ENCODE peak calls at places on chromosome 6, in six cellular contexts. One of them, this sample, is unnamed.

GRCh38 chr6:124164363-124164762 is 360.7 kb downstream of the NKAIN2 start:
- DNase-seq in HepG2: no peak
- DNase-seq in WTC11: no peak
- DNase-seq in K562: no peak
- DNase-seq in HCT116: no peak
- DNase-seq in H1: no peak
- DNase-seq in this sample: no peak

GRCh38 chr6:88538130-88538706 is 372.1 kb upstream of the CNR1 start:
- DNase-seq in HepG2: no peak
- DNase-seq in WTC11: peak; percentile 70
- DNase-seq in K562: no peak
- DNase-seq in HCT116: no peak
- DNase-seq in H1: peak; percentile 81
- DNase-seq in this sample: no peak

GRCh38 chr6:131946992-131947955 is 3.9 kb downstream of the CCN2 start:
- DNase-seq in HepG2: peak; percentile 60
- DNase-seq in WTC11: no peak
- DNase-seq in K562: no peak
- DNase-seq in HCT116: no peak
- DNase-seq in H1: no peak
- DNase-seq in this sample: no peak

GRCh38 chr6:122641818-122642217 is 31.6 kb downstream of the PKIB start:
- DNase-seq in HepG2: no peak
- DNase-seq in WTC11: no peak
- DNase-seq in K562: no peak
- DNase-seq in HCT116: no peak
- DNase-seq in H1: no peak
- DNase-seq in this sample: no peak

GRCh38 chr6:165448210-165448609 is 138.8 kb upstream of the C6orf118 start:
- DNase-seq in HepG2: no peak
- DNase-seq in WTC11: peak; percentile 33
- DNase-seq in K562: no peak
- DNase-seq in HCT116: no peak
- DNase-seq in H1: no peak
- DNase-seq in this sample: no peak

GRCh38 chr6:13655700-13656099 is 40.6 kb downstream of the NOL7 start:
- DNase-seq in HepG2: no peak
- DNase-seq in WTC11: no peak
- DNase-seq in K562: no peak
- DNase-seq in HCT116: no peak
- DNase-seq in H1: no peak
- DNase-seq in this sample: no peak

GRCh38 chr6:40044196-40044595 is 109.9 kb upstream of the MOCS1 start:
- DNase-seq in HepG2: no peak
- DNase-seq in WTC11: no peak
- DNase-seq in K562: no peak
- DNase-seq in HCT116: no peak
- DNase-seq in H1: no peak
- DNase-seq in this sample: no peak

GRCh38 chr6:142378138-142378875 is 76.5 kb downstream of the ADGRG6 start:
- DNase-seq in HepG2: peak; percentile 87
- DNase-seq in WTC11: no peak
- DNase-seq in K562: no peak
- DNase-seq in HCT116: peak; percentile 53
- DNase-seq in H1: no peak
- DNase-seq in this sample: no peak

GRCh38 chr6:110946498-110946897 is 12.0 kb upstream of the GTF3C6 start:
- DNase-seq in HepG2: no peak
- DNase-seq in WTC11: no peak
- DNase-seq in K562: no peak
- DNase-seq in HCT116: no peak
- DNase-seq in H1: no peak
- DNase-seq in this sample: no peak

GRCh38 chr6:148389086-148389485 is 46.4 kb downstream of the SASH1 start:
- DNase-seq in HepG2: no peak
- DNase-seq in WTC11: no peak
- DNase-seq in K562: no peak
- DNase-seq in HCT116: no peak
- DNase-seq in H1: no peak
- DNase-seq in this sample: no peak

GRCh38 chr6:53793318-53793975 is 1.4 kb upstream of the LRRC1 start:
- DNase-seq in HepG2: peak; percentile 96
- DNase-seq in WTC11: peak; percentile 38
- DNase-seq in K562: no peak
- DNase-seq in HCT116: peak; percentile 68
- DNase-seq in H1: peak; percentile 54
- DNase-seq in this sample: no peak

GRCh38 chr6:107488875-107489635 is 862 bp upstream of the SOBP start:
- DNase-seq in HepG2: peak; percentile 44
- DNase-seq in WTC11: peak; percentile 78
- DNase-seq in K562: peak; percentile 31
- DNase-seq in HCT116: no peak
- DNase-seq in H1: peak; percentile 85
- DNase-seq in this sample: no peak

GRCh38 chr6:109867009-109867969 is 110.8 kb upstream of the GPR6 start:
- DNase-seq in HepG2: no peak
- DNase-seq in WTC11: no peak
- DNase-seq in K562: no peak
- DNase-seq in HCT116: no peak
- DNase-seq in H1: no peak
- DNase-seq in this sample: no peak

GRCh38 chr6:56856036-56856580 is 98.8 kb upstream of the BEND6 start:
- DNase-seq in HepG2: no peak
- DNase-seq in WTC11: no peak
- DNase-seq in K562: no peak
- DNase-seq in HCT116: no peak
- DNase-seq in H1: no peak
- DNase-seq in this sample: no peak

GRCh38 chr6:161374971-161375873 is 101.4 kb upstream of the AGPAT4 start:
- DNase-seq in HepG2: peak; percentile 9
- DNase-seq in WTC11: peak; percentile 57
- DNase-seq in K562: peak; percentile 76
- DNase-seq in HCT116: no peak
- DNase-seq in H1: no peak
- DNase-seq in this sample: no peak

GRCh38 chr6:26284537-26285142 is 80.4 kb upstream of the BTN3A2 start:
- DNase-seq in HepG2: no peak
- DNase-seq in WTC11: peak; percentile 42
- DNase-seq in K562: no peak
- DNase-seq in HCT116: no peak
- DNase-seq in H1: peak; percentile 59
- DNase-seq in this sample: peak; percentile 47

GRCh38 chr6:149079911-149080501 is 237.5 kb upstream of the TAB2 start:
- DNase-seq in HepG2: no peak
- DNase-seq in WTC11: no peak
- DNase-seq in K562: no peak
- DNase-seq in HCT116: no peak
- DNase-seq in H1: no peak
- DNase-seq in this sample: no peak

GRCh38 chr6:63807056-63807455 is 171.5 kb downstream of the PHF3 start:
- DNase-seq in HepG2: no peak
- DNase-seq in WTC11: no peak
- DNase-seq in K562: no peak
- DNase-seq in HCT116: no peak
- DNase-seq in H1: no peak
- DNase-seq in this sample: no peak

GRCh38 chr6:13766201-13766634 is 48.1 kb downstream of the MCUR1 start:
- DNase-seq in HepG2: no peak
- DNase-seq in WTC11: no peak
- DNase-seq in K562: peak; percentile 29
- DNase-seq in HCT116: peak; percentile 29
- DNase-seq in H1: no peak
- DNase-seq in this sample: no peak

GRCh38 chr6:15663057-15663638 is 320 bp upstream of the DTNBP1 start:
- DNase-seq in HepG2: no peak
- DNase-seq in WTC11: no peak
- DNase-seq in K562: no peak
- DNase-seq in HCT116: peak; percentile 34
- DNase-seq in H1: no peak
- DNase-seq in this sample: peak; percentile 34

GRCh38 chr6:35048631-35049083 is 92.5 kb downstream of the TCP11 start:
- DNase-seq in HepG2: no peak
- DNase-seq in WTC11: peak; percentile 42
- DNase-seq in K562: no peak
- DNase-seq in HCT116: no peak
- DNase-seq in H1: no peak
- DNase-seq in this sample: no peak

GRCh38 chr6:137806914-137807682 is 60.0 kb upstream of the TNFAIP3 start:
- DNase-seq in HepG2: no peak
- DNase-seq in WTC11: no peak
- DNase-seq in K562: no peak
- DNase-seq in HCT116: no peak
- DNase-seq in H1: no peak
- DNase-seq in this sample: no peak

GRCh38 chr6:82298012-82298411 is 50.5 kb upstream of the IBTK start:
- DNase-seq in HepG2: no peak
- DNase-seq in WTC11: no peak
- DNase-seq in K562: no peak
- DNase-seq in HCT116: peak; percentile 39
- DNase-seq in H1: no peak
- DNase-seq in this sample: no peak

GRCh38 chr6:41442800-41443501 is 103.2 kb upstream of the FOXP4 start:
- DNase-seq in HepG2: no peak
- DNase-seq in WTC11: peak; percentile 86
- DNase-seq in K562: peak; percentile 81
- DNase-seq in HCT116: no peak
- DNase-seq in H1: peak; percentile 93
- DNase-seq in this sample: no peak

GRCh38 chr6:14361956-14362587 is 244.5 kb downstream of the CD83 start:
- DNase-seq in HepG2: no peak
- DNase-seq in WTC11: no peak
- DNase-seq in K562: no peak
- DNase-seq in HCT116: no peak
- DNase-seq in H1: no peak
- DNase-seq in this sample: no peak

GRCh38 chr6:169723991-169724553 is at the start of gene PHF10:
- DNase-seq in HepG2: no peak
- DNase-seq in WTC11: peak; percentile 60
- DNase-seq in K562: peak; percentile 88
- DNase-seq in HCT116: no peak
- DNase-seq in H1: no peak
- DNase-seq in this sample: no peak

GRCh38 chr6:43575105-43575771 is 600 bp downstream of the XPO5 start:
- DNase-seq in HepG2: peak; percentile 40
- DNase-seq in WTC11: peak; percentile 40
- DNase-seq in K562: peak; percentile 88
- DNase-seq in HCT116: no peak
- DNase-seq in H1: no peak
- DNase-seq in this sample: no peak
- TF ChIP-seq ATF3 in HepG2: no peak
- TF ChIP-seq ATF3 in WTC11: no peak
- TF ChIP-seq ATF3 in K562: no peak
- TF ChIP-seq ATF3 in HCT116: no peak
- TF ChIP-seq ATF3 in H1: no peak
- TF ChIP-seq ATF3 in this sample: no peak

DNA sequence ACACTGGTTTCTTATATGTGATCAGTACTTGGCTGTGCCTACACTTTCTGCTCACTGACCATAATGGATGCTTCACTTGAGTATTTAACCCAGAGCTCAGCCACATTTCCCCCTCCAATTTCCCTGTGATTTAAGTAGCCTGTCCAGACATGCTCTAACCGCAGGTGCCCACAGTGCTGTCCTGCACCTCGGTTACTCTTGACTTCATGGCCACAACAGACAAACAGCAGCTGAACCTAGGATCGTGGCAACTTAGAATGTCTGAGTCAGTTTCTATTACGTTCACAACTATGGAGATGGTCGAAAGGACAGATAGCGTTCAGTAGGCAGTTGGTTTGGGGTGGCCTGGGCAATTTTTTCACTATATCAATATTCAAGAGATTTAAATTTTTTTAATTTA is 306.9 kb upstream of the SGK1 start:
- DNase-seq in HepG2: no peak
- DNase-seq in WTC11: no peak
- DNase-seq in K562: no peak
- DNase-seq in HCT116: no peak
- DNase-seq in H1: no peak
- DNase-seq in this sample: no peak
- TF ChIP-seq ATF3 in HepG2: no peak
- TF ChIP-seq ATF3 in WTC11: no peak
- TF ChIP-seq ATF3 in K562: no peak
- TF ChIP-seq ATF3 in HCT116: no peak
- TF ChIP-seq ATF3 in H1: no peak
- TF ChIP-seq ATF3 in this sample: no peak

GRCh38 chr6:130947464-130947863 is 115.6 kb downstream of the EPB41L2 start:
- DNase-seq in HepG2: peak; percentile 51
- DNase-seq in WTC11: no peak
- DNase-seq in K562: no peak
- DNase-seq in HCT116: no peak
- DNase-seq in H1: no peak
- DNase-seq in this sample: no peak

GRCh38 chr6:130946076-130946475 is 117.0 kb downstream of the EPB41L2 start:
- DNase-seq in HepG2: no peak
- DNase-seq in WTC11: no peak
- DNase-seq in K562: no peak
- DNase-seq in HCT116: no peak
- DNase-seq in H1: no peak
- DNase-seq in this sample: no peak

GRCh38 chr6:130943738-130944137 is 116.5 kb downstream of the SMLR1 start:
- DNase-seq in HepG2: peak; percentile 88
- DNase-seq in WTC11: no peak
- DNase-seq in K562: no peak
- DNase-seq in HCT116: no peak
- DNase-seq in H1: no peak
- DNase-seq in this sample: no peak

GRCh38 chr6:130945401-130945919 is 117.6 kb downstream of the EPB41L2 start:
- DNase-seq in HepG2: peak; percentile 85
- DNase-seq in WTC11: no peak
- DNase-seq in K562: no peak
- DNase-seq in HCT116: no peak
- DNase-seq in H1: no peak
- DNase-seq in this sample: no peak

DNA sequence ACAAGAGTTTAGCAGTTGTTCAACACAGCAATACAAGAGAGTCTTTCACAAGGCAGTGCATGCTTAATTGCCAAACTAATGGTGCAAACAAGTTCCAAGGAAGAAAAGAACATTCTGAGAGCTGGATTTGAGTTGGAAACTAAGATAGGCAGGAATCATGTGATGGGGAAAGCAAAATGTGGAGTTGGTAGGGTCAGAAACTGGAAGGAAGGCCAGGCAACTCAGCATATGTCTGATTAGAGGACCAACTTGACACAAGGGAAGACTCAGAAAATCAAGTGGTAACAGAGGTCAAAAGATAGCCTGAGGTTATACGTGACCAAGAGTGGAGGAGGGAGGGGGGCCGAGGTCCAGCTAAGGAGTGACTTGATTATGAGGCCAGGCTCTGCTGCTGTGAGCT is 117.3 kb downstream of the SMLR1 start:
- DNase-seq in HepG2: no peak
- DNase-seq in WTC11: no peak
- DNase-seq in K562: no peak
- DNase-seq in HCT116: no peak
- DNase-seq in H1: no peak
- DNase-seq in this sample: no peak
- TF ChIP-seq ATF3 in HepG2: no peak
- TF ChIP-seq ATF3 in WTC11: no peak
- TF ChIP-seq ATF3 in K562: no peak
- TF ChIP-seq ATF3 in HCT116: no peak
- TF ChIP-seq ATF3 in H1: no peak
- TF ChIP-seq ATF3 in this sample: no peak

GRCh38 chr6:28632326-28632851 is 106.7 kb downstream of the GPX5 start:
- DNase-seq in HepG2: peak; percentile 16
- DNase-seq in WTC11: no peak
- DNase-seq in K562: no peak
- DNase-seq in HCT116: no peak
- DNase-seq in H1: no peak
- DNase-seq in this sample: no peak
- TF ChIP-seq ATF3 in HepG2: no peak
- TF ChIP-seq ATF3 in WTC11: no peak
- TF ChIP-seq ATF3 in K562: no peak
- TF ChIP-seq ATF3 in HCT116: no peak
- TF ChIP-seq ATF3 in H1: no peak
- TF ChIP-seq ATF3 in this sample: no peak